ENCODE peak calls at places on chromosomes 7 and 10, in nine cellular contexts. S, X, L, Q, E, K, D, P and T are unnamed samples.

GRCh38 chr10:11197266-11197712 is 179.6 kb downstream of the CELF2 start:
- DNase-seq in S (no peak), X (no peak), L (peak), Q (peak), E (peak), K (peak), D (peak), P (no peak), T (no peak)

GRCh38 chr7:102933763-102934162 is 21.0 kb downstream of the LRRC17 start:
- DNase-seq in S (no peak), X (no peak), L (peak), Q (no peak), E (no peak), K (no peak), D (peak), P (no peak), T (no peak)

GRCh38 chr7:92924800-92925199 is 88.4 kb upstream of the CDK6 start:
- DNase-seq in S (no peak), X (no peak), L (no peak), Q (peak), E (no peak), K (no peak), D (no peak), P (no peak), T (no peak)

GRCh38 chr10:46543379-46544014 is 13.0 kb downstream of the GPRIN2 start:
- DNase-seq in S (peak), X (no peak), L (no peak), Q (peak), E (no peak), K (no peak), D (peak), P (no peak), T (no peak)

GRCh38 chr7:93327006-93327633 is 95.0 kb downstream of the VPS50 start:
- DNase-seq in S (no peak), X (no peak), L (no peak), Q (no peak), E (no peak), K (no peak), D (no peak), P (no peak), T (no peak)

GRCh38 chr10:12130237-12130872 is 878 bp downstream of the SEC61A2 start:
- DNase-seq in S (peak), X (peak), L (peak), Q (no peak), E (peak), K (peak), D (no peak), P (peak), T (peak)

GRCh38 chr7:117666689-117667088 is 186.9 kb downstream of the CFTR start:
- DNase-seq in S (no peak), X (no peak), L (no peak), Q (no peak), E (no peak), K (no peak), D (no peak), P (no peak), T (no peak)

GRCh38 chr7:98934267-98934666 is 55.9 kb downstream of the TRRAP start:
- DNase-seq in S (no peak), X (no peak), L (no peak), Q (no peak), E (no peak), K (no peak), D (no peak), P (no peak), T (no peak)

GRCh38 chr10:86863443-86863842 is 94.0 kb downstream of the MMRN2 start:
- DNase-seq in S (no peak), X (no peak), L (no peak), Q (no peak), E (no peak), K (no peak), D (peak), P (no peak), T (no peak)

GRCh38 chr7:43758861-43759683 is 592 bp downstream of the BLVRA start:
- DNase-seq in S (peak), X (peak), L (no peak), Q (peak), E (peak), K (peak), D (peak), P (peak), T (peak)

GRCh38 chr10:3749597-3750351 is 35.2 kb downstream of the KLF6 start:
- DNase-seq in S (no peak), X (no peak), L (no peak), Q (no peak), E (no peak), K (peak), D (no peak), P (peak), T (no peak)

GRCh38 chr10:31000071-31000787 is 31.4 kb downstream of the ZNF438 start:
- DNase-seq in S (no peak), X (no peak), L (no peak), Q (no peak), E (no peak), K (no peak), D (no peak), P (no peak), T (no peak)

GRCh38 chr7:44638611-44639557 is 32.5 kb downstream of the OGDH start:
- DNase-seq in S (peak), X (peak), L (peak), Q (peak), E (peak), K (no peak), D (peak), P (no peak), T (peak)

GRCh38 chr7:151392426-151392825 is 17.4 kb downstream of the WDR86 start:
- DNase-seq in S (no peak), X (no peak), L (no peak), Q (peak), E (no peak), K (no peak), D (no peak), P (no peak), T (no peak)

GRCh38 chr7:100190059-100190711 is 12.5 kb downstream of the STAG3 start:
- DNase-seq in S (no peak), X (no peak), L (no peak), Q (no peak), E (no peak), K (no peak), D (no peak), P (no peak), T (no peak)

GRCh38 chr7:12146813-12147212 is 64.3 kb upstream of the TMEM106B start:
- DNase-seq in S (no peak), X (no peak), L (no peak), Q (no peak), E (no peak), K (no peak), D (no peak), P (no peak), T (no peak)

GRCh38 chr7:155796381-155797261 is 15.6 kb downstream of the SHH start:
- DNase-seq in S (peak), X (peak), L (peak), Q (peak), E (peak), K (peak), D (peak), P (peak), T (peak)

GRCh38 chr7:44894881-44895600 is 9.7 kb upstream of the PURB start:
- DNase-seq in S (no peak), X (no peak), L (no peak), Q (no peak), E (no peak), K (no peak), D (no peak), P (no peak), T (no peak)

GRCh38 chr7:30222519-30223213 is 61.7 kb upstream of the ZNRF2 start:
- DNase-seq in S (no peak), X (no peak), L (no peak), Q (no peak), E (no peak), K (no peak), D (no peak), P (no peak), T (no peak)

GRCh38 chr7:82477733-82478515 is 34.3 kb upstream of the CACNA2D1 start:
- DNase-seq in S (no peak), X (no peak), L (no peak), Q (no peak), E (no peak), K (no peak), D (no peak), P (no peak), T (no peak)

GRCh38 chr10:102616071-102616770 is 28.1 kb upstream of the TRIM8 start:
- DNase-seq in S (no peak), X (no peak), L (no peak), Q (peak), E (no peak), K (no peak), D (peak), P (no peak), T (no peak)

GRCh38 chr10:99125879-99126278 is 109.8 kb downstream of the HPSE2 start:
- DNase-seq in S (no peak), X (no peak), L (no peak), Q (no peak), E (no peak), K (no peak), D (no peak), P (no peak), T (no peak)

GRCh38 chr10:99524736-99525380 is 7.9 kb upstream of the NKX2-3 start:
- DNase-seq in S (no peak), X (no peak), L (no peak), Q (no peak), E (no peak), K (no peak), D (no peak), P (no peak), T (no peak)

GRCh38 chr7:19798986-19799385 is 25.6 kb upstream of the TMEM196 start:
- DNase-seq in S (no peak), X (no peak), L (no peak), Q (no peak), E (no peak), K (no peak), D (no peak), P (no peak), T (no peak)

GRCh38 chr10:126939706-126940105 is 34.5 kb downstream of the DOCK1 start:
- DNase-seq in S (no peak), X (no peak), L (no peak), Q (no peak), E (no peak), K (no peak), D (no peak), P (no peak), T (no peak)

GRCh38 chr7:128076216-128076821 is 45.1 kb upstream of the LRRC4 start:
- DNase-seq in S (no peak), X (no peak), L (no peak), Q (no peak), E (no peak), K (no peak), D (no peak), P (no peak), T (no peak)

GRCh38 chr10:74058071-74058470 is 60.2 kb downstream of the VCL start:
- DNase-seq in S (no peak), X (no peak), L (no peak), Q (no peak), E (no peak), K (no peak), D (no peak), P (no peak), T (no peak)

GRCh38 chr7:134485202-134485601 is 26.3 kb upstream of the AKR1B1 start:
- DNase-seq in S (no peak), X (no peak), L (no peak), Q (no peak), E (no peak), K (no peak), D (no peak), P (no peak), T (no peak)

GRCh38 chr7:18206331-18206730 is 178.7 kb upstream of the PRPS1L1 start:
- DNase-seq in S (no peak), X (no peak), L (no peak), Q (no peak), E (no peak), K (no peak), D (no peak), P (no peak), T (no peak)

GRCh38 chr7:75696263-75697037 is 42.3 kb downstream of the HIP1 start:
- DNase-seq in S (no peak), X (no peak), L (no peak), Q (peak), E (no peak), K (no peak), D (no peak), P (no peak), T (no peak)

GRCh38 chr10:113030453-113030852 is 80.4 kb downstream of the TCF7L2 start:
- DNase-seq in S (no peak), X (no peak), L (no peak), Q (no peak), E (no peak), K (no peak), D (no peak), P (no peak), T (no peak)

GRCh38 chr10:6473430-6473829 is 106.6 kb downstream of the PRKCQ start:
- DNase-seq in S (peak), X (no peak), L (no peak), Q (no peak), E (no peak), K (no peak), D (no peak), P (no peak), T (no peak)

GRCh38 chr7:136857573-136857972 is 10.9 kb upstream of the CHRM2 start:
- DNase-seq in S (no peak), X (no peak), L (no peak), Q (no peak), E (no peak), K (no peak), D (no peak), P (no peak), T (no peak)

GRCh38 chr7:144842377-144842851 is 6.6 kb upstream of the TPK1 start:
- DNase-seq in S (no peak), X (no peak), L (no peak), Q (peak), E (peak), K (no peak), D (peak), P (no peak), T (no peak)

GRCh38 chr10:131931981-131932380 is 31.2 kb downstream of the PPP2R2D start:
- DNase-seq in S (no peak), X (no peak), L (no peak), Q (no peak), E (no peak), K (no peak), D (no peak), P (no peak), T (no peak)

GRCh38 chr10:95413608-95414007 is 122.8 kb upstream of the PDLIM1 start:
- DNase-seq in S (no peak), X (no peak), L (no peak), Q (no peak), E (no peak), K (no peak), D (no peak), P (no peak), T (no peak)

GRCh38 chr7:26584964-26585650 is 279.3 kb downstream of the SKAP2 start:
- DNase-seq in S (no peak), X (no peak), L (no peak), Q (no peak), E (no peak), K (peak), D (no peak), P (peak), T (no peak)

GRCh38 chr10:63666836-63667383 is 145.7 kb downstream of the REEP3 start:
- DNase-seq in S (no peak), X (no peak), L (no peak), Q (no peak), E (no peak), K (no peak), D (no peak), P (no peak), T (no peak)

GRCh38 chr10:86439544-86439943 is 72.9 kb upstream of the GRID1 start:
- DNase-seq in S (no peak), X (no peak), L (no peak), Q (peak), E (no peak), K (peak), D (peak), P (no peak), T (no peak)